ENCODE peak calls at places on chromosomes 11 and 22, in ten cellular contexts. One of them, this sample, is unnamed.

GRCh38 chr22:45452565-45453449 is 39.3 kb downstream of the RIBC2 start:
- DNase-seq in IMR-90: peak
- DNase-seq in fibroblast of lung: peak
- DNase-seq in HCT116: no peak
- DNase-seq in PC-3: no peak
- DNase-seq in K562: no peak
- DNase-seq in HepG2: no peak
- DNase-seq in astrocyte: peak
- DNase-seq in neural progenitor cell: no peak
- DNase-seq in MM.1S: no peak
- DNase-seq in this sample: no peak

GRCh38 chr11:103850419-103851165 is 185.8 kb upstream of the DDI1 start:
- DNase-seq in IMR-90: peak
- DNase-seq in fibroblast of lung: peak
- DNase-seq in HCT116: no peak
- DNase-seq in PC-3: no peak
- DNase-seq in K562: no peak
- DNase-seq in HepG2: no peak
- DNase-seq in astrocyte: no peak
- DNase-seq in neural progenitor cell: no peak
- DNase-seq in MM.1S: no peak
- DNase-seq in this sample: no peak

GRCh38 chr11:64264371-64264852 is 13.1 kb downstream of the PLCB3 start:
- DNase-seq in IMR-90: no peak
- DNase-seq in fibroblast of lung: no peak
- DNase-seq in HCT116: no peak
- DNase-seq in PC-3: no peak
- DNase-seq in K562: no peak
- DNase-seq in HepG2: no peak
- DNase-seq in astrocyte: no peak
- DNase-seq in neural progenitor cell: no peak
- DNase-seq in MM.1S: no peak
- DNase-seq in this sample: no peak

GRCh38 chr11:121722431-121723256 is 269.9 kb upstream of the SORL1-AS1 start:
- DNase-seq in IMR-90: peak
- DNase-seq in fibroblast of lung: peak
- DNase-seq in HCT116: no peak
- DNase-seq in PC-3: peak
- DNase-seq in K562: no peak
- DNase-seq in HepG2: peak
- DNase-seq in astrocyte: peak
- DNase-seq in neural progenitor cell: peak
- DNase-seq in MM.1S: no peak
- DNase-seq in this sample: no peak

GRCh38 chr11:118980191-118980881 is 8.8 kb downstream of the FOXR1 start:
- DNase-seq in IMR-90: no peak
- DNase-seq in fibroblast of lung: no peak
- DNase-seq in HCT116: no peak
- DNase-seq in PC-3: no peak
- DNase-seq in K562: peak
- DNase-seq in HepG2: no peak
- DNase-seq in astrocyte: no peak
- DNase-seq in neural progenitor cell: no peak
- DNase-seq in MM.1S: no peak
- DNase-seq in this sample: no peak

GRCh38 chr11:68893282-68893681 is 10.3 kb downstream of the MRPL21 start:
- DNase-seq in IMR-90: no peak
- DNase-seq in fibroblast of lung: no peak
- DNase-seq in HCT116: no peak
- DNase-seq in PC-3: no peak
- DNase-seq in K562: no peak
- DNase-seq in HepG2: no peak
- DNase-seq in astrocyte: no peak
- DNase-seq in neural progenitor cell: no peak
- DNase-seq in MM.1S: no peak
- DNase-seq in this sample: no peak

GRCh38 chr11:74019860-74020259 is 11.0 kb upstream of the UCP3 start:
- DNase-seq in IMR-90: peak
- DNase-seq in fibroblast of lung: no peak
- DNase-seq in HCT116: no peak
- DNase-seq in PC-3: no peak
- DNase-seq in K562: no peak
- DNase-seq in HepG2: no peak
- DNase-seq in astrocyte: peak
- DNase-seq in neural progenitor cell: no peak
- DNase-seq in MM.1S: no peak
- DNase-seq in this sample: no peak

GRCh38 chr11:34028407-34028804 is 23.1 kb upstream of the CAPRIN1 start:
- DNase-seq in IMR-90: peak
- DNase-seq in fibroblast of lung: no peak
- DNase-seq in HCT116: no peak
- DNase-seq in PC-3: no peak
- DNase-seq in K562: no peak
- DNase-seq in HepG2: no peak
- DNase-seq in astrocyte: no peak
- DNase-seq in neural progenitor cell: no peak
- DNase-seq in MM.1S: no peak
- DNase-seq in this sample: no peak

GRCh38 chr11:76275446-76275845 is 69.1 kb upstream of the WNT11 start:
- DNase-seq in IMR-90: no peak
- DNase-seq in fibroblast of lung: no peak
- DNase-seq in HCT116: no peak
- DNase-seq in PC-3: no peak
- DNase-seq in K562: no peak
- DNase-seq in HepG2: no peak
- DNase-seq in astrocyte: no peak
- DNase-seq in neural progenitor cell: no peak
- DNase-seq in MM.1S: no peak
- DNase-seq in this sample: no peak

GRCh38 chr11:119509969-119510401 is 87.0 kb upstream of the THY1 start:
- DNase-seq in IMR-90: peak
- DNase-seq in fibroblast of lung: peak
- DNase-seq in HCT116: no peak
- DNase-seq in PC-3: peak
- DNase-seq in K562: no peak
- DNase-seq in HepG2: no peak
- DNase-seq in astrocyte: peak
- DNase-seq in neural progenitor cell: no peak
- DNase-seq in MM.1S: peak
- DNase-seq in this sample: no peak

GRCh38 chr11:120547871-120548681 is 36.5 kb downstream of the GRIK4 start:
- DNase-seq in IMR-90: peak
- DNase-seq in fibroblast of lung: peak
- DNase-seq in HCT116: peak
- DNase-seq in PC-3: peak
- DNase-seq in K562: no peak
- DNase-seq in HepG2: peak
- DNase-seq in astrocyte: peak
- DNase-seq in neural progenitor cell: peak
- DNase-seq in MM.1S: no peak
- DNase-seq in this sample: no peak

GRCh38 chr11:65793144-65793581 is 6.3 kb downstream of the OVOL1 start:
- DNase-seq in IMR-90: no peak
- DNase-seq in fibroblast of lung: no peak
- DNase-seq in HCT116: no peak
- DNase-seq in PC-3: peak
- DNase-seq in K562: no peak
- DNase-seq in HepG2: no peak
- DNase-seq in astrocyte: no peak
- DNase-seq in neural progenitor cell: no peak
- DNase-seq in MM.1S: no peak
- DNase-seq in this sample: no peak

GRCh38 chr22:35835998-35836691 is 118.5 kb downstream of the APOL5 start:
- DNase-seq in IMR-90: peak
- DNase-seq in fibroblast of lung: peak
- DNase-seq in HCT116: peak
- DNase-seq in PC-3: peak
- DNase-seq in K562: no peak
- DNase-seq in HepG2: peak
- DNase-seq in astrocyte: peak
- DNase-seq in neural progenitor cell: peak
- DNase-seq in MM.1S: no peak
- DNase-seq in this sample: no peak

GRCh38 chr11:96052921-96053631 is 129.2 kb upstream of the MTMR2 start:
- DNase-seq in IMR-90: peak
- DNase-seq in fibroblast of lung: peak
- DNase-seq in HCT116: no peak
- DNase-seq in PC-3: peak
- DNase-seq in K562: no peak
- DNase-seq in HepG2: no peak
- DNase-seq in astrocyte: peak
- DNase-seq in neural progenitor cell: no peak
- DNase-seq in MM.1S: no peak
- DNase-seq in this sample: no peak

GRCh38 chr11:110463153-110463552 is 33.4 kb downstream of the FDX1 start:
- DNase-seq in IMR-90: peak
- DNase-seq in fibroblast of lung: peak
- DNase-seq in HCT116: no peak
- DNase-seq in PC-3: peak
- DNase-seq in K562: no peak
- DNase-seq in HepG2: no peak
- DNase-seq in astrocyte: peak
- DNase-seq in neural progenitor cell: peak
- DNase-seq in MM.1S: no peak
- DNase-seq in this sample: peak

GRCh38 chr22:25970348-25970995 is 198.8 kb upstream of the SEZ6L start:
- DNase-seq in IMR-90: no peak
- DNase-seq in fibroblast of lung: no peak
- DNase-seq in HCT116: no peak
- DNase-seq in PC-3: no peak
- DNase-seq in K562: no peak
- DNase-seq in HepG2: no peak
- DNase-seq in astrocyte: no peak
- DNase-seq in neural progenitor cell: peak
- DNase-seq in MM.1S: peak
- DNase-seq in this sample: no peak

GRCh38 chr11:123977731-123978347 is at the start of gene OR10S1:
- DNase-seq in IMR-90: no peak
- DNase-seq in fibroblast of lung: no peak
- DNase-seq in HCT116: peak
- DNase-seq in PC-3: no peak
- DNase-seq in K562: no peak
- DNase-seq in HepG2: no peak
- DNase-seq in astrocyte: no peak
- DNase-seq in neural progenitor cell: no peak
- DNase-seq in MM.1S: no peak
- DNase-seq in this sample: no peak

GRCh38 chr22:38125038-38125610 is 14.6 kb upstream of the BAIAP2L2 start:
- DNase-seq in IMR-90: no peak
- DNase-seq in fibroblast of lung: no peak
- DNase-seq in HCT116: no peak
- DNase-seq in PC-3: no peak
- DNase-seq in K562: no peak
- DNase-seq in HepG2: no peak
- DNase-seq in astrocyte: no peak
- DNase-seq in neural progenitor cell: no peak
- DNase-seq in MM.1S: no peak
- DNase-seq in this sample: no peak

GRCh38 chr22:38127869-38128268 is 17.4 kb upstream of the BAIAP2L2 start:
- DNase-seq in IMR-90: no peak
- DNase-seq in fibroblast of lung: no peak
- DNase-seq in HCT116: no peak
- DNase-seq in PC-3: no peak
- DNase-seq in K562: no peak
- DNase-seq in HepG2: no peak
- DNase-seq in astrocyte: no peak
- DNase-seq in neural progenitor cell: no peak
- DNase-seq in MM.1S: no peak
- DNase-seq in this sample: no peak

GRCh38 chr22:38126928-38127668 is 16.6 kb upstream of the BAIAP2L2 start:
- DNase-seq in IMR-90: no peak
- DNase-seq in fibroblast of lung: no peak
- DNase-seq in HCT116: no peak
- DNase-seq in PC-3: no peak
- DNase-seq in K562: peak
- DNase-seq in HepG2: no peak
- DNase-seq in astrocyte: no peak
- DNase-seq in neural progenitor cell: peak
- DNase-seq in MM.1S: no peak
- DNase-seq in this sample: no peak

GRCh38 chr22:38124236-38124974 is 13.9 kb upstream of the BAIAP2L2 start:
- DNase-seq in IMR-90: no peak
- DNase-seq in fibroblast of lung: no peak
- DNase-seq in HCT116: no peak
- DNase-seq in PC-3: no peak
- DNase-seq in K562: no peak
- DNase-seq in HepG2: no peak
- DNase-seq in astrocyte: no peak
- DNase-seq in neural progenitor cell: peak
- DNase-seq in MM.1S: no peak
- DNase-seq in this sample: peak

GRCh38 chr22:38125731-38126344 is 15.4 kb upstream of the BAIAP2L2 start:
- DNase-seq in IMR-90: no peak
- DNase-seq in fibroblast of lung: no peak
- DNase-seq in HCT116: no peak
- DNase-seq in PC-3: no peak
- DNase-seq in K562: no peak
- DNase-seq in HepG2: no peak
- DNase-seq in astrocyte: no peak
- DNase-seq in neural progenitor cell: no peak
- DNase-seq in MM.1S: no peak
- DNase-seq in this sample: no peak
- H3K9ac ChIP-seq in IMR-90: no peak
- H3K9ac ChIP-seq in fibroblast of lung: no peak
- H3K9ac ChIP-seq in HCT116: no peak
- H3K9ac ChIP-seq in PC-3: no peak
- H3K9ac ChIP-seq in K562: peak
- H3K9ac ChIP-seq in HepG2: no peak
- H3K9ac ChIP-seq in astrocyte: no peak
- H3K9ac ChIP-seq in neural progenitor cell: no peak
- H3K9ac ChIP-seq in MM.1S: no peak
- H3K9ac ChIP-seq in this sample: no peak

GRCh38 chr11:94928146-94928995 is 45.0 kb downstream of the CWC15 start:
- DNase-seq in IMR-90: no peak
- DNase-seq in fibroblast of lung: no peak
- DNase-seq in HCT116: no peak
- DNase-seq in PC-3: no peak
- DNase-seq in K562: no peak
- DNase-seq in HepG2: no peak
- DNase-seq in astrocyte: peak
- DNase-seq in neural progenitor cell: no peak
- DNase-seq in MM.1S: no peak
- DNase-seq in this sample: no peak
- H3K9ac ChIP-seq in IMR-90: no peak
- H3K9ac ChIP-seq in fibroblast of lung: no peak
- H3K9ac ChIP-seq in HCT116: no peak
- H3K9ac ChIP-seq in PC-3: no peak
- H3K9ac ChIP-seq in K562: no peak
- H3K9ac ChIP-seq in HepG2: no peak
- H3K9ac ChIP-seq in astrocyte: no peak
- H3K9ac ChIP-seq in neural progenitor cell: no peak
- H3K9ac ChIP-seq in MM.1S: no peak
- H3K9ac ChIP-seq in this sample: no peak

GRCh38 chr11:36014906-36015305 is 71.0 kb downstream of the LDLRAD3 start:
- DNase-seq in IMR-90: no peak
- DNase-seq in fibroblast of lung: no peak
- DNase-seq in HCT116: no peak
- DNase-seq in PC-3: no peak
- DNase-seq in K562: no peak
- DNase-seq in HepG2: no peak
- DNase-seq in astrocyte: no peak
- DNase-seq in neural progenitor cell: no peak
- DNase-seq in MM.1S: no peak
- DNase-seq in this sample: no peak
- H3K9ac ChIP-seq in IMR-90: no peak
- H3K9ac ChIP-seq in fibroblast of lung: no peak
- H3K9ac ChIP-seq in HCT116: no peak
- H3K9ac ChIP-seq in PC-3: no peak
- H3K9ac ChIP-seq in K562: no peak
- H3K9ac ChIP-seq in HepG2: no peak
- H3K9ac ChIP-seq in astrocyte: no peak
- H3K9ac ChIP-seq in neural progenitor cell: no peak
- H3K9ac ChIP-seq in MM.1S: no peak
- H3K9ac ChIP-seq in this sample: no peak

GRCh38 chr22:30420401-30421178 is 5.0 kb upstream of the MTFP1 start:
- DNase-seq in IMR-90: peak
- DNase-seq in fibroblast of lung: peak
- DNase-seq in HCT116: no peak
- DNase-seq in PC-3: peak
- DNase-seq in K562: no peak
- DNase-seq in HepG2: no peak
- DNase-seq in astrocyte: peak
- DNase-seq in neural progenitor cell: no peak
- DNase-seq in MM.1S: no peak
- DNase-seq in this sample: no peak
- H3K9ac ChIP-seq in IMR-90: peak
- H3K9ac ChIP-seq in fibroblast of lung: no peak
- H3K9ac ChIP-seq in HCT116: peak
- H3K9ac ChIP-seq in PC-3: peak
- H3K9ac ChIP-seq in K562: peak
- H3K9ac ChIP-seq in HepG2: peak
- H3K9ac ChIP-seq in astrocyte: peak
- H3K9ac ChIP-seq in neural progenitor cell: no peak
- H3K9ac ChIP-seq in MM.1S: no peak
- H3K9ac ChIP-seq in this sample: no peak